ENCODE peak calls at places on chromosomes 16 and 17, in six cellular contexts. S, U, T, D, W and F are unnamed samples.

GRCh38 chr17:8126306-8127066 is 2.6 kb upstream of the HES7 start:
- DNase-seq in S (no peak), U (no peak), T (no peak), D (peak; percentile 47), W (peak; percentile 65), F (no peak)

GRCh38 chr17:46044286-46044928 is 45.4 kb downstream of the STH start:
- DNase-seq in S (peak; percentile 79), U (peak; percentile 77), T (peak; percentile 27), D (peak; percentile 78), W (peak; percentile 81), F (peak; percentile 54)

GRCh38 chr16:15820837-15821236 is 36.0 kb downstream of the MYH11 start:
- DNase-seq in S (no peak), U (no peak), T (no peak), D (no peak), W (no peak), F (no peak)

GRCh38 chr17:48636177-48637018 is 10.2 kb upstream of the HOXB9 start:
- DNase-seq in S (no peak), U (peak; percentile 59), T (peak; percentile 51), D (no peak), W (peak; percentile 95), F (no peak)

GRCh38 chr17:35052240-35052608 is 11.3 kb downstream of the RFFL start:
- DNase-seq in S (no peak), U (no peak), T (no peak), D (peak; percentile 56), W (no peak), F (peak; percentile 13)

GRCh38 chr17:74514632-74515035 is 16.6 kb downstream of the CD300LB start:
- DNase-seq in S (no peak), U (no peak), T (no peak), D (no peak), W (peak; percentile 43), F (no peak)

GRCh38 chr17:69466905-69467630 is 52.6 kb downstream of the MAP2K6 start:
- DNase-seq in S (no peak), U (no peak), T (no peak), D (no peak), W (no peak), F (peak; percentile 25)

GRCh38 chr17:2282297-2282873 is 21.2 kb downstream of the SMG6 start:
- DNase-seq in S (peak; percentile 87), U (peak; percentile 56), T (no peak), D (peak; percentile 62), W (peak; percentile 67), F (no peak)

GRCh38 chr16:68539704-68540370 is 746 bp downstream of the ZFP90 start:
- DNase-seq in S (no peak), U (no peak), T (peak; percentile 0), D (peak; percentile 28), W (no peak), F (no peak)

GRCh38 chr17:1736348-1737281 is 6.1 kb upstream of the SERPINF2 start:
- DNase-seq in S (peak; percentile 17), U (no peak), T (no peak), D (peak; percentile 22), W (peak; percentile 67), F (no peak)

GRCh38 chr17:1177099-1177996 is 2.4 kb downstream of the ABR start:
- DNase-seq in S (no peak), U (peak; percentile 21), T (no peak), D (peak; percentile 82), W (no peak), F (no peak)

GRCh38 chr17:7190276-7190917 is 11.2 kb upstream of the ASGR1 start:
- DNase-seq in S (no peak), U (no peak), T (no peak), D (no peak), W (no peak), F (no peak)

GRCh38 chr16:87248704-87249103 is 68.5 kb downstream of the C16orf95 start:
- DNase-seq in S (no peak), U (no peak), T (no peak), D (no peak), W (no peak), F (no peak)

GRCh38 chr17:8072727-8073461 is 14.6 kb downstream of the ALOX12B start:
- DNase-seq in S (no peak), U (no peak), T (no peak), D (no peak), W (no peak), F (no peak)

GRCh38 chr16:86874141-86874540 is 295.8 kb downstream of the FOXL1 start:
- DNase-seq in S (no peak), U (no peak), T (peak; percentile 7), D (peak; percentile 37), W (no peak), F (no peak)

GRCh38 chr17:77223642-77224420 is 83.1 kb downstream of the SEC14L1 start:
- DNase-seq in S (no peak), U (no peak), T (no peak), D (no peak), W (no peak), F (no peak)

GRCh38 chr17:44830359-44831269 is 527 bp upstream of the GJC1 start:
- DNase-seq in S (no peak), U (no peak), T (no peak), D (peak; percentile 28), W (peak; percentile 47), F (no peak)

GRCh38 chr16:89023151-89023551 is 46.1 kb upstream of the CBFA2T3 start:
- DNase-seq in S (no peak), U (no peak), T (no peak), D (no peak), W (no peak), F (no peak)

GRCh38 chr17:72724375-72724774 is 368.1 kb downstream of the SLC39A11 start:
- DNase-seq in S (no peak), U (peak; percentile 58), T (no peak), D (peak; percentile 81), W (no peak), F (no peak)

GRCh38 chr17:33292981-33293867 is at the start of gene ASIC2:
- DNase-seq in S (no peak), U (no peak), T (no peak), D (no peak), W (peak; percentile 40), F (no peak)